ENCODE peak calls at places on chromosome 21, in ten cellular contexts. One of them, this sample, is unnamed. For H3K27me3, the result is how much of the 10 kb centered on the place peaks cover.

GRCh38 chr21:29189358-29189757 is 58.9 kb downstream of the MAP3K7CL start:
- DNase-seq in foreskin keratinocyte: no peak
- DNase-seq in colonic mucosa: no peak
- DNase-seq in endothelial cell of umbilical vein: no peak
- DNase-seq in testis: no peak
- DNase-seq in brain microvascular endothelial cell: no peak
- DNase-seq in transverse colon: no peak
- DNase-seq in astrocyte: no peak
- DNase-seq in Panc1: no peak
- DNase-seq in body of pancreas: no peak
- DNase-seq in this sample: no peak

GRCh38 chr21:46097826-46098286 is at the start of gene COL6A2:
- DNase-seq in testis: peak
- DNase-seq in colonic mucosa: peak
- DNase-seq in brain microvascular endothelial cell: peak
- DNase-seq in transverse colon: peak
- DNase-seq in Panc1: no peak
- DNase-seq in astrocyte: no peak
- DNase-seq in body of pancreas: peak
- DNase-seq in endothelial cell of umbilical vein: no peak
- DNase-seq in foreskin keratinocyte: no peak
- DNase-seq in this sample: peak

GRCh38 chr21:25342811-25343210 is 264.5 kb downstream of the MRPL39 start:
- DNase-seq in body of pancreas: no peak
- DNase-seq in colonic mucosa: no peak
- DNase-seq in foreskin keratinocyte: peak
- DNase-seq in endothelial cell of umbilical vein: no peak
- DNase-seq in transverse colon: no peak
- DNase-seq in brain microvascular endothelial cell: no peak
- DNase-seq in testis: no peak
- DNase-seq in astrocyte: peak
- DNase-seq in Panc1: no peak
- DNase-seq in this sample: no peak

GRCh38 chr21:28952686-28953085 is 40.0 kb downstream of the LTN1 start:
- DNase-seq in astrocyte: peak
- DNase-seq in brain microvascular endothelial cell: peak
- DNase-seq in Panc1: no peak
- DNase-seq in foreskin keratinocyte: no peak
- DNase-seq in transverse colon: no peak
- DNase-seq in colonic mucosa: no peak
- DNase-seq in endothelial cell of umbilical vein: no peak
- DNase-seq in body of pancreas: no peak
- DNase-seq in testis: no peak
- DNase-seq in this sample: no peak

GRCh38 chr21:39232926-39233325 is 49.7 kb upstream of the PSMG1 start:
- DNase-seq in body of pancreas: no peak
- DNase-seq in colonic mucosa: no peak
- DNase-seq in foreskin keratinocyte: no peak
- DNase-seq in brain microvascular endothelial cell: no peak
- DNase-seq in astrocyte: peak
- DNase-seq in testis: no peak
- DNase-seq in endothelial cell of umbilical vein: no peak
- DNase-seq in Panc1: no peak
- DNase-seq in transverse colon: no peak
- DNase-seq in this sample: no peak

GRCh38 chr21:39489380-39489924 is 37.7 kb downstream of the SH3BGR start:
- DNase-seq in colonic mucosa: no peak
- DNase-seq in brain microvascular endothelial cell: no peak
- DNase-seq in body of pancreas: no peak
- DNase-seq in endothelial cell of umbilical vein: no peak
- DNase-seq in astrocyte: no peak
- DNase-seq in foreskin keratinocyte: no peak
- DNase-seq in testis: no peak
- DNase-seq in transverse colon: no peak
- DNase-seq in Panc1: no peak
- DNase-seq in this sample: no peak

GRCh38 chr21:46110499-46111192 is 12.7 kb downstream of the COL6A2 start:
- DNase-seq in Panc1: no peak
- DNase-seq in colonic mucosa: peak
- DNase-seq in testis: peak
- DNase-seq in endothelial cell of umbilical vein: no peak
- DNase-seq in transverse colon: peak
- DNase-seq in astrocyte: no peak
- DNase-seq in foreskin keratinocyte: no peak
- DNase-seq in body of pancreas: no peak
- DNase-seq in brain microvascular endothelial cell: no peak
- DNase-seq in this sample: peak

GRCh38 chr21:29829514-29830255 is 110.1 kb downstream of the GRIK1 start:
- DNase-seq in brain microvascular endothelial cell: no peak
- DNase-seq in colonic mucosa: no peak
- DNase-seq in foreskin keratinocyte: peak
- DNase-seq in endothelial cell of umbilical vein: no peak
- DNase-seq in body of pancreas: no peak
- DNase-seq in testis: no peak
- DNase-seq in Panc1: no peak
- DNase-seq in astrocyte: peak
- DNase-seq in transverse colon: no peak
- DNase-seq in this sample: no peak

GRCh38 chr21:25859264-25859931 is 124.6 kb downstream of the GABPA start:
- DNase-seq in brain microvascular endothelial cell: no peak
- DNase-seq in testis: no peak
- DNase-seq in foreskin keratinocyte: no peak
- DNase-seq in astrocyte: no peak
- DNase-seq in endothelial cell of umbilical vein: no peak
- DNase-seq in Panc1: no peak
- DNase-seq in body of pancreas: no peak
- DNase-seq in transverse colon: no peak
- DNase-seq in colonic mucosa: no peak
- DNase-seq in this sample: no peak

GRCh38 chr21:16258834-16259611 is 529.2 kb downstream of the USP25 start:
- DNase-seq in brain microvascular endothelial cell: no peak
- DNase-seq in testis: no peak
- DNase-seq in endothelial cell of umbilical vein: no peak
- DNase-seq in foreskin keratinocyte: no peak
- DNase-seq in colonic mucosa: no peak
- DNase-seq in astrocyte: no peak
- DNase-seq in transverse colon: no peak
- DNase-seq in Panc1: no peak
- DNase-seq in body of pancreas: no peak
- DNase-seq in this sample: no peak

GRCh38 chr21:22516230-22516629 is 1518.0 kb downstream of the NCAM2 start:
- DNase-seq in body of pancreas: no peak
- DNase-seq in foreskin keratinocyte: no peak
- DNase-seq in endothelial cell of umbilical vein: no peak
- DNase-seq in transverse colon: no peak
- DNase-seq in testis: no peak
- DNase-seq in brain microvascular endothelial cell: no peak
- DNase-seq in colonic mucosa: no peak
- DNase-seq in astrocyte: no peak
- DNase-seq in Panc1: no peak
- DNase-seq in this sample: no peak

GRCh38 chr21:16239659-16240265 is 510.0 kb downstream of the USP25 start:
- DNase-seq in Panc1: no peak
- DNase-seq in testis: no peak
- DNase-seq in astrocyte: no peak
- DNase-seq in endothelial cell of umbilical vein: no peak
- DNase-seq in body of pancreas: no peak
- DNase-seq in transverse colon: no peak
- DNase-seq in colonic mucosa: no peak
- DNase-seq in brain microvascular endothelial cell: no peak
- DNase-seq in foreskin keratinocyte: no peak
- DNase-seq in this sample: no peak

GRCh38 chr21:42830456-42831455 is 48.6 kb downstream of the WDR4 start:
- DNase-seq in endothelial cell of umbilical vein: no peak
- DNase-seq in transverse colon: no peak
- DNase-seq in body of pancreas: no peak
- DNase-seq in Panc1: no peak
- DNase-seq in astrocyte: no peak
- DNase-seq in foreskin keratinocyte: no peak
- DNase-seq in testis: no peak
- DNase-seq in brain microvascular endothelial cell: no peak
- DNase-seq in colonic mucosa: peak
- DNase-seq in this sample: no peak
- TF ChIP-seq CTCF in endothelial cell of umbilical vein: no peak
- TF ChIP-seq CTCF in transverse colon: no peak
- TF ChIP-seq CTCF in body of pancreas: no peak
- TF ChIP-seq CTCF in Panc1: peak
- TF ChIP-seq CTCF in astrocyte: no peak
- TF ChIP-seq CTCF in foreskin keratinocyte: no peak
- TF ChIP-seq CTCF in testis: no peak
- TF ChIP-seq CTCF in brain microvascular endothelial cell: peak
- TF ChIP-seq CTCF in colonic mucosa: no peak
- TF ChIP-seq CTCF in this sample: no peak

DNA sequence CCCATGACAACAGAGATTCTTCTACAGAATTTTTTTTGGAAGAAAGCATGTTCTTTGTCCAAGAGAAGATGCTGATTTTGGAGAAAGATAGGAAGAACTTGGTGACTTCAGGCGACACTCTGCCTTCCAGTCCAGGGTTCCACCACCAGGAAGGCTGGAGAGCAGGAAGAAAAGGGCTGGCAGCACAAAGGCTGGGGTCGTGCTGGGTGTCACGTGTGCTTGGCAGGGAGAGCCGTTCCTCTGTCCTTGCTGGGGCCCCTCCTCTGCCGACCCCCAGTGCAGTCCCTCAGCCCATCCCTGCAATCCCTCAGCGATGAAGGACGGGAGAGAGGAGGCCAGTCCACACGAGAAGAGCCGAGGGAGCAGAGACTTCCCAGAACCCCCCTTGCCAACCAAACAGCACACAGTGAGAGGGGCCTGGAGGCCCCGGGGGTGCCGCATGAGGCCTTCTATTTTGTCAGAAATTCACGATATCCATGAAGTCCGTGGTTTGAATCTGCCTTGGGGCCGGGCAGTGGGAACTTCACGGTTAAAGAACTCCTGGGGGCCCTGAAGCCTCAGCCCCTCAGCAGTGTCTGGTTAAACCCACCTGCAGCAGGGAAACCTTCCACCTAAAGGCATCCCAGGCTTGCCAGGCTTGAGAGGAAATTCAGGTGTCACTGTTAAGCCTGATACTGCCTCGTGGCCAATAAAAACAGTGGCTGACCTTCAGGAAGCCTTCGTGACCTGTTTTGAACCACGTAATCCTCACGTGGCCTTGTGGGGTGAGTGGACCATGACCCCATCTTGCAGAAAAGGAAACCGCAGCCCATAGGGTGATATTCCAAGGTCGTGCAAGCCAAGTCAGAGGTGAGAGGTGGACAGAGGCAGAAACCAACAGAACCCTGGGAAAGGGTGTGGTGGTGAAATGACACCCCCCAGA is 3.4 kb downstream of the KRTAP10-12 start:
- DNase-seq in colonic mucosa: no peak
- DNase-seq in brain microvascular endothelial cell: no peak
- DNase-seq in body of pancreas: no peak
- DNase-seq in foreskin keratinocyte: no peak
- DNase-seq in astrocyte: no peak
- DNase-seq in testis: peak
- DNase-seq in endothelial cell of umbilical vein: no peak
- DNase-seq in transverse colon: no peak
- DNase-seq in Panc1: no peak
- DNase-seq in this sample: no peak
- H3K27me3 ChIP-seq in colonic mucosa: under half
- H3K27me3 ChIP-seq in brain microvascular endothelial cell: half or more
- H3K27me3 ChIP-seq in body of pancreas: under half
- H3K27me3 ChIP-seq in foreskin keratinocyte: under half
- H3K27me3 ChIP-seq in astrocyte: under half
- H3K27me3 ChIP-seq in testis: under half
- H3K27me3 ChIP-seq in endothelial cell of umbilical vein: under half
- H3K27me3 ChIP-seq in transverse colon: half or more
- H3K27me3 ChIP-seq in Panc1: under half
- H3K27me3 ChIP-seq in this sample: under half

GRCh38 chr21:31677047-31677446 is 17.6 kb downstream of the SOD1 start:
- DNase-seq in testis: no peak
- DNase-seq in brain microvascular endothelial cell: no peak
- DNase-seq in Panc1: no peak
- DNase-seq in endothelial cell of umbilical vein: no peak
- DNase-seq in body of pancreas: no peak
- DNase-seq in transverse colon: no peak
- DNase-seq in astrocyte: no peak
- DNase-seq in colonic mucosa: no peak
- DNase-seq in foreskin keratinocyte: no peak
- DNase-seq in this sample: no peak
- TF ChIP-seq CTCF in testis: no peak
- TF ChIP-seq CTCF in brain microvascular endothelial cell: no peak
- TF ChIP-seq CTCF in Panc1: no peak
- TF ChIP-seq CTCF in endothelial cell of umbilical vein: no peak
- TF ChIP-seq CTCF in body of pancreas: no peak
- TF ChIP-seq CTCF in transverse colon: no peak
- TF ChIP-seq CTCF in astrocyte: no peak
- TF ChIP-seq CTCF in colonic mucosa: no peak
- TF ChIP-seq CTCF in foreskin keratinocyte: no peak
- TF ChIP-seq CTCF in this sample: no peak

DNA sequence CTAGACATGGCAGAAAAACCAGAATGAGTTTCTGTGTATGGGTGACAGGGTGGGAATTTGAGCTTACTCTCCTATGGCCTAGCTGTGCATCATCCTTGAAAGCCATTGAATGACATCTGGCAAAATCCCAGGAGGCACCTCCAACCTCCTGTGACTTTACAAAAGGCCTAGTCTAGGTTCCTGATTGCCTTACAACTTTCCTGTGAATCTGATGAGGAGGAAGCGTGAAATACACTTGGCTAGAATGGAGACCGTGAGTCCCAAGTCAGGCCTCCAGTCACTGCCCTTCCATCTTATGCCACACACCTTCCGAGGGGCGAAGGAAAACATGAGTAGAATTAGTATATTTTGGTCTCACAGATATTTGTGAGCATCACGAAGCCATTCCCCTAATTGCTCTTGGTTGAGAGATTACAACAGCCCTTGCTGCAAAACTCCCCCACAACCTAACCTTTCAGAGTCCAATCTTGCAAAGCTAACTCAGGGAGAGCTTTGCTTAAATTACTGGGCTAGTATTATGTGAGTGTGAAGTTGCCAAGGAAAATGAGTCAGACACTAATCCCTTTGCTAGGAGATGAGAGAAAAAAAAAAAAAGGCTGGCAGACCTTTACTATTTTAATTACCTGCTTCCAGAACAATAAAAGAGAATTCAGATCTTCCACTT is 36.3 kb upstream of the PAXBP1 start:
- DNase-seq in foreskin keratinocyte: peak
- DNase-seq in body of pancreas: no peak
- DNase-seq in testis: no peak
- DNase-seq in colonic mucosa: peak
- DNase-seq in brain microvascular endothelial cell: no peak
- DNase-seq in endothelial cell of umbilical vein: no peak
- DNase-seq in transverse colon: peak
- DNase-seq in astrocyte: peak
- DNase-seq in Panc1: no peak
- DNase-seq in this sample: no peak
- H3K27me3 ChIP-seq in foreskin keratinocyte: under half
- H3K27me3 ChIP-seq in body of pancreas: under half
- H3K27me3 ChIP-seq in testis: under half
- H3K27me3 ChIP-seq in colonic mucosa: under half
- H3K27me3 ChIP-seq in brain microvascular endothelial cell: under half
- H3K27me3 ChIP-seq in endothelial cell of umbilical vein: under half
- H3K27me3 ChIP-seq in transverse colon: under half
- H3K27me3 ChIP-seq in astrocyte: under half
- H3K27me3 ChIP-seq in Panc1: under half
- H3K27me3 ChIP-seq in this sample: under half

This sample was measured in lung.